ENCODE peak calls at places on chromosomes 5 and 9, in five cellular contexts. P is lung, A is astrocyte, H is PC-3, C is choroid plexus epithelial cell. I is an unnamed sample.

GRCh38 chr9:36141288-36141687 is 4.8 kb downstream of the GLIPR2 start:
- DNase-seq in P (no peak), A (no peak), H (peak), C (peak), I (peak)

GRCh38 chr9:111003182-111003581 is 35.1 kb downstream of the LPAR1 start:
- DNase-seq in P (no peak), A (no peak), H (no peak), C (no peak), I (no peak)

GRCh38 chr5:177366528-177367322 is 9.0 kb downstream of the RGS14 start:
- DNase-seq in P (peak), A (peak), H (no peak), C (peak), I (peak)

GRCh38 chr5:179264641-179265528 is 80.4 kb downstream of the ADAMTS2 start:
- DNase-seq in P (no peak), A (no peak), H (no peak), C (no peak), I (no peak)

GRCh38 chr5:146877178-146877681 is 1.3 kb downstream of the PPP2R2B start:
- DNase-seq in P (no peak), A (no peak), H (no peak), C (no peak), I (no peak)

GRCh38 chr5:151196556-151197290 is 27.2 kb downstream of the CCDC69 start:
- DNase-seq in P (peak), A (no peak), H (no peak), C (no peak), I (no peak)

GRCh38 chr5:64147849-64148441 is 17.7 kb upstream of the RNF180 start:
- DNase-seq in P (peak), A (peak), H (peak), C (peak), I (peak)

GRCh38 chr9:13841801-13842462 is 472.0 kb downstream of the NFIB start:
- DNase-seq in P (no peak), A (no peak), H (peak), C (no peak), I (no peak)

GRCh38 chr5:158599132-158599531 is 500.6 kb downstream of the EBF1 start:
- DNase-seq in P (no peak), A (peak), H (no peak), C (peak), I (peak)

GRCh38 chr9:35605336-35606137 is 475 bp downstream of the TESK1 start:
- DNase-seq in P (no peak), A (no peak), H (no peak), C (peak), I (peak)

GRCh38 chr9:131678499-131679111 is 61.3 kb downstream of the RAPGEF1 start:
- DNase-seq in P (peak), A (peak), H (peak), C (peak), I (peak)

GRCh38 chr9:76374702-76375543 is 19.3 kb downstream of the RFK start:
- DNase-seq in P (peak), A (peak), H (peak), C (peak), I (peak)

GRCh38 chr9:32969270-32969669 is 32.2 kb downstream of the APTX start:
- DNase-seq in P (no peak), A (peak), H (no peak), C (peak), I (no peak)

GRCh38 chr5:134873494-134873893 is 677 bp upstream of the TXNDC15 start:
- DNase-seq in P (no peak), A (no peak), H (no peak), C (no peak), I (no peak)

GRCh38 chr9:115015018-115015635 is 84.7 kb upstream of the TNFSF8 start:
- DNase-seq in P (no peak), A (no peak), H (peak), C (peak), I (peak)

GRCh38 chr5:52148679-52149078 is 639.0 kb upstream of the ITGA1 start:
- DNase-seq in P (no peak), A (no peak), H (no peak), C (no peak), I (no peak)

DNA sequence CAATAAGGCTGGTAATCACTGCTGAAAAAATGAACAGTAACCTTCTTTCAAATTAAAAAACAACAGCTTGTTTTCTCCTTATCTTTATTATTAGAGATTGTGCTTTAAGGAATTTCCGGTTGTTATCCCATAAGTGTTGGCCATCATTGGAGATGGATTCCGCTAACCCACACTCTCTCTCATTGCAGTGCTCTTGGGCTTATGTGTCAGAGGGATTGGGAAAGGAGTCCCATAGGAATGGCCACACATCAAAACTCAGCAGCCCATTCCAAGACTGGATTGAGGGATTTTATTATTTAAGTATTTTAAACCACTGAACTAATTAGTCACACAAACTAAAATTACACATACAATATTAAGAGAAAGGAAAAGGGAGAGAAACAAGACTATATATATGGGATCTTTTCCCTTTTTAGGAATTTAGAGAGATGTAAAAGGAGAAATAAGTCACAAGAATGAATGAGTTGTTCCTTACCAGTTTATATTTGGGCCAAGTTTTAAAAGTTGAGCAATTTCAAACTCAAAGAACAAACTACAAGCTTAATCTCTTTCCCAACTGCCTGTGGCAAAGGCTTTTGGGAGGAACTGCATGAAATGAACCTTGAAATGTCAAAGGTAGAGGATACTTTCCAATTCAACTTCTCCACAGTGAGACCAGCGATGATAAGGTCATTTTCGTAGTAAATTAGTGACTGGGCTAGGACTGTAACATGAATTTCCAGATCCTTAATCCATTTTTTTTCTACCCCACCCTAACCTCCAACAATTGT is 2.4 kb downstream of the SPINK6 start:
- DNase-seq in P (no peak), A (no peak), H (no peak), C (no peak), I (no peak)
- H3K4me3 ChIP-seq in P (no peak), A (no peak), H (no peak), C (no peak), I (no peak)

GRCh38 chr9:87481890-87482855 is 15.5 kb upstream of the DAPK1 start:
- DNase-seq in P (no peak), A (no peak), H (no peak), C (no peak), I (no peak)
- TF ChIP-seq CTCF in P (no peak), A (no peak), H (no peak), C (no peak), I (no peak)

DNA sequence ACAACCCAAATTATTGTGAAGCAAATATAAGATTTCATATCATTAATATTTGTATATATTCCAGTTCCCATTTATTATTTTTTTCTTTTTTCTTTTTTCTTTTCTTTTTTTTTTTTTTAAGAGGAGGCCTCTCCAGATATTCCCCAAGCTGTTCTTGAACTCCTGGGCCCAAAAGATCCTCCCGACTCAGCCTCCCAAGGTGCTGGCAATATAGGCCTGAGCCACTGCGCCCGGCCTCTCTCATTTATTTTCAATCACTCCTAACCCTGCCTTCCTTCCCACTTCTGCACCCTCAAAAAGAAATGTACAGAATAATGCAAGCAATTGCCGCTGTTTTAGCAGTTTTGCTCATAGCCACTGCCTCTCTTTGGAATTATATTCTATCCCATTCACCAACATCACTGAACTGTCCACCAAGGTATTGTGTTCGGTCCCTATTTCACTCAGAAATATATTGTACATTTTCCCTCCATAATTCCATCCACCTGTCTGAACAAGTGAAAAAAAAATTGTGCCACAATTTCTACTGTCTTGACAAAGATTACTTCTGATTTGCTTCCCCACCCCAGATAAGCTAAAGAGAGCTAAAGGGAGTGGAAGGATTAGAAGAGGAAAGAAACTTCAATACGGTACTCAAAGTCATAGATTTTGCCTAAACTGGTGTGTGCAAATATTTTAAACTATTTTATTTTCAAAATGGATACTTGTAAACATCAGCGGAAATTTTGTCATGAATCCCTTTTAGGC is 1.9 kb downstream of the FNBP1 start:
- DNase-seq in P (no peak), A (no peak), H (no peak), C (no peak), I (no peak)
- H3K4me3 ChIP-seq in P (no peak), A (no peak), H (peak), C (peak), I (peak)

GRCh38 chr9:121449786-121450185 is 49.9 kb downstream of the GGTA1 start:
- DNase-seq in P (no peak), A (no peak), H (no peak), C (no peak), I (no peak)

GRCh38 chr9:121447341-121447834 is 52.3 kb downstream of the GGTA1 start:
- DNase-seq in P (no peak), A (peak), H (no peak), C (peak), I (peak)

GRCh38 chr9:121450241-121450640 is 49.4 kb downstream of the GGTA1 start:
- DNase-seq in P (no peak), A (no peak), H (no peak), C (no peak), I (no peak)

GRCh38 chr9:121441163-121441562 is 58.5 kb downstream of the GGTA1 start:
- DNase-seq in P (no peak), A (no peak), H (no peak), C (no peak), I (no peak)

GRCh38 chr9:121445986-121446385 is 53.7 kb downstream of the GGTA1 start:
- DNase-seq in P (no peak), A (no peak), H (peak), C (no peak), I (no peak)
- TF ChIP-seq CTCF in P (no peak), A (no peak), H (peak), C (no peak), I (no peak)

DNA sequence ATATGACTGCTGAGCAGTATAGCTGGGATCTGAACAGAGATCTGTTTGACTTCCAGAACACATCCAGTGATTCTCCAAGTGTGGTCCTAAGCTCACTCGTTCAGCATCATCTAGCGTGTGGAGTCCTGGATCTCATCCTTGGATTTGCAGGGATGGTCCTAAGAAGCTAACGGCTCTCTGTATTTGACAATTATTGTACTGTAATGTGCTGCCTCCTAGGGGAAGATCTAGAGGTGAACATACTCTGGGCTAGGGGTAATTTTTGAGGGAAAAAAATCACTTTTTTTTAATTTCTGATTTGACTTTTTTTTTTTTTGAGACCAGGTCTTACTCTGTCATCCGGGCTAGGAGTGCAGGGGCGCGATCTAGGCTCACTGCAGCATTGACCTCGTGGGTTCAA is 1.5 kb downstream of the SLC26A2 start:
- DNase-seq in P (no peak), A (peak), H (peak), C (peak), I (peak)
- H3K4me3 ChIP-seq in P (no peak), A (no peak), H (no peak), C (no peak), I (peak)

GRCh38 chr9:7656648-7657047 is 142.9 kb downstream of the DMAC1 start:
- DNase-seq in P (no peak), A (no peak), H (peak), C (no peak), I (peak)
- TF ChIP-seq CTCF in P (no peak), A (no peak), H (no peak), C (no peak), I (no peak)

I was measured in fibroblast of pulmonary artery.